ENCODE peak calls at places on chromosomes 3 and 15, in four cellular contexts. T is Karpas-422, E is PC-9, V is OCI-LY7. B is an unnamed sample. For H3K4me1, the result is how much of the 10 kb centered on the place peaks cover.

GRCh38 chr3:21729888-21730459 is 21.0 kb downstream of the ZNF385D start:
- DNase-seq in T (no peak), V (no peak), E (no peak), B (no peak)

GRCh38 chr3:152120606-152121291 is 148.0 kb upstream of the MBNL1 start:
- DNase-seq in T (no peak), E (no peak), V (no peak), B (no peak)

GRCh38 chr15:68436680-68437079 is 4.7 kb upstream of the ITGA11 start:
- DNase-seq in T (no peak), E (no peak), V (no peak), B (no peak)

GRCh38 chr15:48712546-48712945 is 67.0 kb upstream of the FBN1 start:
- DNase-seq in T (no peak), V (no peak), E (no peak), B (no peak)

GRCh38 chr3:17195856-17196604 is 311.3 kb downstream of the PLCL2 start:
- DNase-seq in V (peak), T (peak), E (no peak), B (peak)

GRCh38 chr3:45567730-45568172 is 26.8 kb upstream of the LIMD1 start:
- DNase-seq in V (peak), E (no peak), T (no peak), B (no peak)

GRCh38 chr3:162845918-162846317 is 1349.3 kb downstream of the OTOL1 start:
- DNase-seq in T (no peak), E (no peak), V (no peak), B (no peak)

GRCh38 chr3:4139462-4140140 is 163.6 kb upstream of the SETMAR start:
- DNase-seq in V (no peak), T (no peak), E (no peak), B (no peak)

GRCh38 chr3:187183210-187183862 is 13.9 kb upstream of the RTP1 start:
- DNase-seq in E (no peak), V (no peak), T (peak), B (no peak)

GRCh38 chr3:15300318-15301078 is 31.9 kb downstream of the SH3BP5 start:
- DNase-seq in V (no peak), E (peak), T (no peak), B (no peak)

GRCh38 chr3:196274585-196274984 is 12.9 kb downstream of the PCYT1A start:
- DNase-seq in V (no peak), E (peak), T (peak), B (no peak)

GRCh38 chr15:61141497-61142125 is 87.5 kb downstream of the RORA start:
- DNase-seq in T (no peak), V (no peak), E (no peak), B (peak)

DNA sequence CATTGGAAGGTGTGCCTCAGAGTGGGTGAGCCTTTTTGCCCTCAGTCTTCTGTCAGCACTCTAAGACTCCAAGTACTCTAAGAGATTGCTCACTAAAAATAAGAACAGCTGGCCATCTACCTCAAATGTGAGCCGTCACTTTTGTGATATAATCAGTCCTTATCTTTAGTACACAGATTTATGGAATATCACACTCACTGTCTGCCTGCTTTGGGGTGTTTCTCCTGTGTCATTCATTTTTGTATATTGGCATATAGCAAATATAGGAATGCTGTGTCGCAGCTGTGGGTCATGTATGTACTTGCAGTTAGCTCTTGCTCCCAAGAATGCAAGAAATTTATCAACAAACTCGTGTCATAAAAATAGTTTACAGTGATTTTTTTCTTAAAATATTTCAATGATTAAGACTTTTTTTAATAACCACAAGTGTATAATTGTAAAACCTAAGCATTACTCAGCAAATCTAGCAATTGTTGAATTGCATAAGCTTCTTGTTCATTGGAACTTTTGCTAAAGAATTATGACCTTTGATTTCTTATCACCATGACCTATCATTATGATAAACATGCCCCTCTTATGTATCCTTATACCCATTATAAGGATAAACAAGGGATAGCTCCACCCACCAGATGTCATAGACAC is 18.8 kb downstream of the SETD5 start:
- DNase-seq in V (no peak), T (no peak), E (no peak), B (no peak)
- H3K4me2 ChIP-seq in V (no peak), T (no peak), E (peak), B (no peak)

DNA sequence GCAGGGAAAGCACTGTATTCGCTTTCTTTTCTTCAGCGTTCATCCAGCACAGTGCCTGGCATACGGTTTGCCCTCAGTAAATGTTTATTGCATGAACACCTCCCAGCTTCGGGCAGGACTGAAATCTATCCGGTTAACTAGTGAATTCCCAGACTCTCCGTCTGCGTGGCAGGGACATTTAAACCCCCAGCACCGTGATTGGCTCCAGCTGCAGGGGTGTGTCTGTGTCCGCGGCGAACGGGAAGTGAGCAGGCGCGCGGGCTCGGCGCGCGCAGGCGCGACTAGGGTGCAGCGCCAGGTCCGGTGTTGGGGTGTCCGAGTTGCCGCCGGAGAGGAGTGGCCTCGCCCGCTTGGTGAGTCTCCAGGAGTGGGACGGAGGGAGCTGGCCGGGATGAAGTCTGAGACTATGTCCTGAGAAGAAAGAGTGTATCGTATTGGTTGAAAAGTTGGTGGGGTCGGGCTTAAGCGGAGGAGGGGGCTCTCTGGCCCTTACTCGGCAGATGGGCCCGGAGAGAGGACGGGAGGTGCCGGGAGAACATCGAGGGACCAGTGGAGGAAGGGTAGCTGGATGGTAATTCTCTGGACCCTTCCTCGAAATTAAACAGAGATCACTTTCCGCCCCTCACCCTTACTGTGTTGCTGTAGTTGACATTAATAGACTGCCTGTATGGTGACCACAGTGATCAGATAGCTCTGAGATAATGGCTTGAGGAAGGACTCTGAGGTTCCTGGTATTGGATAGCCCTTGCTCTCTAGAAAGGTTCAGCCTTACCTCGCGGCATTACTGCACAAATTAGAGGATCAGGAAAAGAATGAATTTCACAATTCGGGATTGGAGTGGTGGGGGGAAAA is at the start of gene SNAP23:
- DNase-seq in T (peak), V (peak), E (peak), B (peak)
- H3K4me1 ChIP-seq in T (half or more), V (half or more), E (under half), B (under half)

GRCh38 chr15:84887928-84888327 is 3.5 kb downstream of the SLC28A1 start:
- DNase-seq in T (no peak), V (no peak), E (no peak), B (no peak)
- H3K4me2 ChIP-seq in T (no peak), V (no peak), E (no peak), B (no peak)

DNA sequence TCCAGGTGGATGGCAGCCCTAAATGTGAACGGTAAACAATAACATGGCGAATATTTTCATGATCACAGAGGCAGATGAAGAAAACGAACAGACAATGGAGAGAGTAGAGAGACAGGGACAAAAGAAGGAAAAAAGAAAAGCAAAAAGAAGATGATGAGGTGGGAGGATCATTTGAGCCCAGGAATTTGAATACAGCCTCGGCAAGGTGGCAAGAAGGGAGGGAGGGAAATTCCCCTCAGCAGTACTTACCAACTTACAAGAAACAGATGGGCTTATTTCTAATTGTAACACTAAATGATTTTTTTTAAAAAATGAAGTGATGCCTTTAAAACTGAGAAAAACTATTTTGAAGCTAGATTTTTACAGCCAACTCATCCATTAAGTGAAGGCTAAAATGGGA is 6.0 kb upstream of the MAP4 start:
- DNase-seq in T (no peak), V (no peak), E (no peak), B (no peak)
- H3K4me1 ChIP-seq in T (under half), V (under half), E (under half), B (under half)

GRCh38 chr3:38090453-38090852 is 46.5 kb downstream of the ACAA1 start:
- DNase-seq in V (no peak), T (no peak), E (no peak), B (no peak)

GRCh38 chr3:38086496-38086895 is 47.5 kb downstream of the DLEC1 start:
- DNase-seq in E (no peak), V (no peak), T (no peak), B (no peak)

GRCh38 chr3:38088126-38088525 is 48.8 kb downstream of the ACAA1 start:
- DNase-seq in T (no peak), V (no peak), E (no peak), B (no peak)

GRCh38 chr3:38088679-38089078 is 48.2 kb downstream of the ACAA1 start:
- DNase-seq in E (no peak), T (no peak), V (no peak), B (no peak)

GRCh38 chr3:38089163-38089562 is 47.8 kb downstream of the ACAA1 start:
- DNase-seq in E (no peak), V (no peak), T (no peak), B (no peak)
- H3K4me2 ChIP-seq in E (no peak), V (no peak), T (no peak), B (no peak)

DNA sequence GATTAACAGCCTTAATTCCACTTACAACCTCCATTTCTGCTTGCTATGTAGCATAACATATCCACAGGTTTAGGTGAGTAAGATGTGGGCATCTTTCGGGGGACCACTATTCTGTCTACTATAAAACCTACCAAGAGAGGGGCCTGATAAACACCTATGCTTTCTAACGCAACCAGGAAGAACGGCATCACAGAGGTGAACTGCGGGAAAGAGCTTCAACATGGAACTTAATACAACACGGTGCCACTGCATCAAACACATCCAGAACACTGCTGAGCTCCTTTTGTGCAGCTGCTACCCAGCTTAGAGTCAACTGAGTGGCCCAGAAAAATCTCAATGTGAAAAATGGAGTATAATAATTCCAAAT is 119.2 kb downstream of the ATP10A start:
- DNase-seq in T (no peak), V (no peak), E (no peak), B (no peak)
- H3K4me1 ChIP-seq in T (under half), V (under half), E (under half), B (under half)

DNA sequence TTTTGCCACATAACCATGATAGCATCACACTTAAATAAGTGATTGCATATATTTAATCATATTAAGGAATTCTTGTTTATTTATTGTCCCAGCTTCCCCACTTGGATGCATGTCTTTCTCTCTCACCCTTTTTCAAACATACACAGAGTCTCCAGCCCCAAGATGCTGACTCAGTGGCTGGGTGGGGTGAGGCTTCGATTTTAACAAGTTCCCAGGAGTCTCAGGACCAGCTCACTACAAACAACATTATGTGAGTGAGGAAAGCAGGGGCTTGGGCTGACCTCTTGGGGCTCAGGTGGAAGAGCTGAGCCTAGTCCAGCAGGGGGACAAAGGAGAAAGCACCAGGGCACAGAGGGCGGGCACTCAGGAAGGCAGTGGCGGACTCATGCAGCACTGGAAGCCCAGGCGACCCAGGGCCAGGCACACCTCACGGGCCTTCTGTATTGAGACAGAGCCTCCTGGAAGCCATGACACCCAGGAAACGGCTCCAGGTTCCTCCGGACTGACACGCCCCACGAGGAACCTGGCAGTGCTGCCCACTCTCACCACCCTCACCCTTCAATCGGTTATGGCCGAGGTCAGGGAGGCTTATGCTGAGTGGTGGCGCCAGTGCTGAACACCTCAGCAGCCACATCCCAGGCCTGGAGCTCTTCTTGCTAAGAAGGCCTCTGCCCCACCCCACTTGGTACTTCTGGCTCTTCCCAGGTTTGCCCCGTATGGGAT is 97.4 kb downstream of the LRIG1 start:
- DNase-seq in V (no peak), E (no peak), T (no peak), B (no peak)
- H3K4me2 ChIP-seq in V (no peak), E (no peak), T (no peak), B (no peak)

DNA sequence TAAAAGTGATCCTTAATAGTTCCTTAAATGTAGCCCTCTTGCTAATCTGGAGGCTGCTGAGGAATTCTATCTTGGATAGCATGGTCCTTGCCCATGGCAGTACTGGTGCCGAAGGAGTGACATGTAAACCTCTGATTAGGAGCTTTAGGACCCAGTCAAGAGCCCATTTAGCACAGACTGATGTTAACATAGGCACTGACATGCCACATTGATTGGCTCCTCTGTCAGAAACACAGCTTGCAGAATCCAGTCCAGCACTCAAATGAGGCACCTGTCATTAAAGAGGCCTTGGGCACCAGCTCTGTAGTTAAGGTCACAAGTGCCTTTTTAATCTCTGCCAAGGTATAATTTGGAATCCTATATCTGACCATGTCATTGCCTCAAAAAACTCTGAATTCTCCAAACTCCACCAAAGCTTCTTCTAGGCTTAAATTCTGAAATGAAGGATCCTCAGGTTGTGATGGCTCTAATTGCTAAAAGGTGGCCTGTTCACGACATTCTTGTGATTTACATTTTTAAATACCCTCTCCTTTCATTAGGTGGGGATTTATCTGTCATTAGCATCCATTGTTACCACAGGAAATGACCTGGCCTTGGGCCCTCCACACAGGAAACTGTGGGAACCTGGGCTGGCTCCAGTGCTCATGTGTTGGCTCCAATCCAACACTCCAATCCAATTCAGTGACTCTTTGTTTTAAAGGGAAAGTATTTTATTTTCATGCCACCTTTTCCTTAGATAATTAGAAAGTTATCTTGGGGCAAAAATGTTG is 57.3 kb upstream of the RNF7 start:
- DNase-seq in E (peak), T (no peak), V (no peak), B (peak)
- H3K4me1 ChIP-seq in E (under half), T (under half), V (under half), B (under half)

DNA sequence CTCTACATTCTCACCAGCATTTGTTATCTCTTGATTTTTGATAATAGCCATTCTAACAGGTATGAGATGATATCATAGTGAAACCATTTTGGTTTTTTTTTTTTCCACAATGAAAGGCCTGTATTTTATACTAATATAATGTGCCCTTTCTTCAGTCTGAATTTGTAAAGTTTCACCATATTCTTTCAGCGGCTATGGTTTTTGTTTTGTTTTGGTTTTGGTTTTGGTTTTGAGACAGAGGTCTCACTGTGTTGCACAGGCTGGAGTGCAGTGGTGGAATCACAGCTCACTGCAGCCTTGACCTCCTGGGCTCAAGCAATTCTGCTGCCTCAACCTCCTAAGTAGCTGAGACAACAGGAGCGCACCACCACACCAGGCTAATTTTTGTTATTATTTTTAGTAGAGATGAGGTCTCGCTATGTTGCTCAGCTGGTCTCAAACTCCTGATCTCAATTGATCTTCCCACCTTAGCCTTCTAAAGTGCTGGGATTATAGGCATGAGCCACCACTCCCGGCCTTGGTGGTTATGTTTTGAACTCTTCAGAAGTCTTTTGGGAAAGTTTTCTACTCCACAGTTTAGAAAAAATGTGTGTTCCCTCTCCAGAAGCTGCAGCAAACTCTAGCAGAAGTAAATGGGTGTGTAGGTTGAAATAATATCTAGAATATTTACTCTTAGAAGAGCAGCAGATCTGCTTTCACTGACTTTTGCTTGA is 110.2 kb upstream of the UMPS start:
- DNase-seq in V (no peak), T (no peak), E (no peak), B (no peak)
- H3K4me2 ChIP-seq in V (no peak), T (no peak), E (peak), B (no peak)

GRCh38 chr3:160982497-160982896 is 122.7 kb downstream of the B3GALNT1 start:
- DNase-seq in T (no peak), V (peak), E (no peak), B (no peak)

GRCh38 chr3:160973067-160973466 is 132.1 kb downstream of the B3GALNT1 start:
- DNase-seq in E (no peak), T (no peak), V (peak), B (no peak)

GRCh38 chr3:160981217-160981938 is 123.8 kb downstream of the B3GALNT1 start:
- DNase-seq in V (peak), T (no peak), E (no peak), B (no peak)

GRCh38 chr3:160980740-160981139 is 124.4 kb downstream of the B3GALNT1 start:
- DNase-seq in T (no peak), E (no peak), V (no peak), B (no peak)

DNA sequence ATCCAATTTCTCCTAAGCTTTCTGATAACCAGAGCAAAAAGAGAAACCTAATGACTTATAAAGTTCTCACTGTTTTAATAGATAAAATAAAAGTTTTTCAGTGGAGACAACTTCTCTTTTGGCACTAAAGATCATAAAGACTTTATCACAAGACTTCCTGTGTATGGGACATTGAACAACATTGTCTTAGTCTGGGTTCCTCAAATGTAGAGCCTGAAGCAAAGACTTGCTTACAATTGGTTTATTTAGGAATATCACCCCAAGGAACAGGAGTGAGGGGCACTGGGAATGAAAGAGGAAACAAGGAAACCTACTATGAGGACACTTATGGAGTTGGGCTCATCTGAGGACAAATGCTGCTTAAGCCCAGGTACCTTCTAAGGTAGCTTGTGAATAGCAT is 127.4 kb downstream of the B3GALNT1 start:
- DNase-seq in T (no peak), E (no peak), V (no peak), B (no peak)
- H3K4me1 ChIP-seq in T (under half), E (under half), V (under half), B (under half)